ENCODE peak calls at places on chromosomes 3 and 15, in seven cellular contexts. W is CD14-positive monocyte; H is GM23338; I is brain microvascular endothelial cell; P is GM12864; E is activated CD8-positive, alpha-beta T cell treated with anti-CD3 and anti-CD28 coated beads for 36 hours; T is Peyer's patch. N is an unnamed sample.
A peak's percentile ranks its signal among the peaks of the same experiment; 100 is the strongest.

GRCh38 chr3:144557515-144557914 is 585.9 kb downstream of the DIPK2A start:
- DNase-seq in W (no peak), H (no peak), I (no peak), P (no peak), E (no peak), T (no peak), N (no peak)

GRCh38 chr3:49175530-49175929 is 4.1 kb downstream of the KLHDC8B start:
- DNase-seq in W (no peak), H (no peak), I (no peak), P (no peak), E (no peak), T (no peak), N (no peak)

GRCh38 chr3:171643033-171643432 is 167.2 kb downstream of the PLD1 start:
- DNase-seq in W (no peak), H (no peak), I (no peak), P (no peak), E (no peak), T (no peak), N (no peak)

GRCh38 chr15:61201322-61201721 is 27.8 kb downstream of the RORA start:
- DNase-seq in W (no peak), H (no peak), I (no peak), P (no peak), E (no peak), T (no peak), N (no peak)

GRCh38 chr15:53791616-53792015 is 32.2 kb upstream of the WDR72 start:
- DNase-seq in W (no peak), H (no peak), I (no peak), P (no peak), E (no peak), T (no peak), N (no peak)

GRCh38 chr15:90101130-90101968 is 919 bp downstream of the IDH2 start:
- DNase-seq in W (no peak), H (peak; percentile 87), I (no peak), P (no peak), E (peak; percentile 57), T (peak; percentile 65), N (peak; percentile 73)

GRCh38 chr3:126907557-126907956 is 75.4 kb upstream of the PLXNA1 start:
- DNase-seq in W (no peak), H (no peak), I (no peak), P (no peak), E (no peak), T (no peak), N (no peak)

GRCh38 chr3:3027976-3028567 is 82.1 kb downstream of the IL5RA start:
- DNase-seq in W (no peak), H (no peak), I (no peak), P (peak; percentile 4), E (no peak), T (no peak), N (peak; percentile 48)

GRCh38 chr15:60052796-60053195 is 48.7 kb downstream of the FOXB1 start:
- DNase-seq in W (no peak), H (no peak), I (no peak), P (no peak), E (no peak), T (no peak), N (no peak)

GRCh38 chr15:82543155-82543554 is 2.9 kb upstream of the RPS17 start:
- DNase-seq in W (no peak), H (peak; percentile 71), I (peak; percentile 84), P (no peak), E (no peak), T (no peak), N (no peak)

GRCh38 chr3:49271047-49271446 is 6.0 kb downstream of the C3orf62 start:
- DNase-seq in W (no peak), H (no peak), I (no peak), P (no peak), E (no peak), T (no peak), N (no peak)

GRCh38 chr3:165195628-165196576 is at the start of gene SLITRK3:
- DNase-seq in W (no peak), H (peak; percentile 60), I (no peak), P (no peak), E (no peak), T (peak; percentile 52), N (peak; percentile 31)

GRCh38 chr3:62686916-62687315 is 188.3 kb downstream of the CADPS start:
- DNase-seq in W (no peak), H (no peak), I (no peak), P (no peak), E (no peak), T (no peak), N (no peak)

GRCh38 chr15:36468746-36469145 is 110.7 kb upstream of the CDIN1 start:
- DNase-seq in W (no peak), H (no peak), I (peak; percentile 9), P (no peak), E (no peak), T (no peak), N (no peak)

GRCh38 chr15:66404532-66404931 is 17.8 kb downstream of the MAP2K1 start:
- DNase-seq in W (no peak), H (peak; percentile 95), I (no peak), P (no peak), E (no peak), T (no peak), N (no peak)

GRCh38 chr3:9009976-9010545 is 46.8 kb upstream of the RAD18 start:
- DNase-seq in W (no peak), H (no peak), I (no peak), P (no peak), E (no peak), T (no peak), N (no peak)

GRCh38 chr3:14282001-14282705 is 103.5 kb downstream of the LSM3 start:
- DNase-seq in W (no peak), H (no peak), I (no peak), P (no peak), E (no peak), T (peak; percentile 14), N (no peak)

GRCh38 chr15:90674476-90674875 is 42.7 kb upstream of the BLM start:
- DNase-seq in W (no peak), H (no peak), I (no peak), P (no peak), E (no peak), T (no peak), N (no peak)

GRCh38 chr15:90597477-90598052 is 67.8 kb downstream of the CRTC3 start:
- DNase-seq in W (no peak), H (no peak), I (no peak), P (peak; percentile 77), E (no peak), T (no peak), N (peak; percentile 59)

GRCh38 chr3:10337323-10338163 is 16.6 kb upstream of the SEC13 start:
- DNase-seq in W (no peak), H (no peak), I (no peak), P (no peak), E (no peak), T (no peak), N (peak; percentile 32)
- TF ChIP-seq CTCF in W (no peak), H (peak; percentile 36), I (no peak), P (no peak), E (no peak), T (no peak), N (no peak)

DNA sequence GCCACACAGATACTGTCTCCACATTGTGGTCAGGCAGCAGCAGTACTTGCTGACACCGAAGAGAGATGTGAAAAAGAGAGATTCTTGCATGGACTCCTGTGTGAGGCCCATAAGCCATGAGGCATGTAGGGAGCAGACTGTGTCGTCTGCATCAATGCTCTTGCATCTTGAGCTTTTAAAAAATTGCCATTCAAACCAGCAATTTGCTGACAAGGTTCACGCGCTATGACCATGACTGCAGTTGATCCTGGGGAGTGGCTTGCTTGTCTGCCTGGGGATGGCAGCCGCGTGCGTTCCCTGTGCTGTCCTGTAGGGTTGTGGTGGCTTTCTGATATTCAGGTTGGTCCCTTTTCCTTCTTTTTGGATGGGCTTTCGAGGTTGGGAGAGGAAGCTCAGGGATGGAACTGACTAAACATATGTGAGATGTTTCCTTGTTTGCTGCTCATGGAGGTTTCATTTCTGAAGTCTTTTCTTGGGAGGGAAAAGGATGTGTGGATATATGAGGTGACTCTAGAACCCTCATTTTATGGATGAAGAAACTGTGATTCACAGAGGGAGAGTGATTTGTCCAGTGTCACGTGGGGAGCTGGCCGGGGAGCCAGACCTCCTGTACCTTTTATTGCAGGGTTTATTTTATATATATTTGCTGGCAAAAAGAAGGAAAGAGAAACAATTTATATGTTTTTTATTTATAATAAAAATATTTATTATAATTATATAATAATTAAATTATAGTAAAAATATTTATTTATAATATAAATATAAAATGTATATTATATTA is 48.6 kb downstream of the LPP start:
- DNase-seq in W (no peak), H (peak; percentile 65), I (no peak), P (no peak), E (peak; percentile 37), T (no peak), N (no peak)
- TF ChIP-seq CTCF in W (no peak), H (no peak), I (peak; percentile 8), P (peak; percentile 11), E (no peak), T (no peak), N (no peak)

GRCh38 chr3:52057806-52058099 is 1.4 kb upstream of the DUSP7 start:
- DNase-seq in W (no peak), H (no peak), I (no peak), P (no peak), E (no peak), T (no peak), N (no peak)

GRCh38 chr3:52054689-52055511 is 1.5 kb downstream of the DUSP7 start:
- DNase-seq in W (no peak), H (peak; percentile 62), I (no peak), P (no peak), E (peak; percentile 51), T (no peak), N (no peak)

GRCh38 chr3:52056521-52056967 is at the start of gene DUSP7:
- DNase-seq in W (no peak), H (peak; percentile 72), I (no peak), P (no peak), E (peak; percentile 72), T (peak; percentile 84), N (peak; percentile 85)

GRCh38 chr3:52056968-52057805 is 816 bp upstream of the DUSP7 start:
- DNase-seq in W (peak; percentile 99), H (peak; percentile 98), I (peak; percentile 99), P (peak; percentile 94), E (peak; percentile 100), T (peak; percentile 100), N (peak; percentile 99)

DNA sequence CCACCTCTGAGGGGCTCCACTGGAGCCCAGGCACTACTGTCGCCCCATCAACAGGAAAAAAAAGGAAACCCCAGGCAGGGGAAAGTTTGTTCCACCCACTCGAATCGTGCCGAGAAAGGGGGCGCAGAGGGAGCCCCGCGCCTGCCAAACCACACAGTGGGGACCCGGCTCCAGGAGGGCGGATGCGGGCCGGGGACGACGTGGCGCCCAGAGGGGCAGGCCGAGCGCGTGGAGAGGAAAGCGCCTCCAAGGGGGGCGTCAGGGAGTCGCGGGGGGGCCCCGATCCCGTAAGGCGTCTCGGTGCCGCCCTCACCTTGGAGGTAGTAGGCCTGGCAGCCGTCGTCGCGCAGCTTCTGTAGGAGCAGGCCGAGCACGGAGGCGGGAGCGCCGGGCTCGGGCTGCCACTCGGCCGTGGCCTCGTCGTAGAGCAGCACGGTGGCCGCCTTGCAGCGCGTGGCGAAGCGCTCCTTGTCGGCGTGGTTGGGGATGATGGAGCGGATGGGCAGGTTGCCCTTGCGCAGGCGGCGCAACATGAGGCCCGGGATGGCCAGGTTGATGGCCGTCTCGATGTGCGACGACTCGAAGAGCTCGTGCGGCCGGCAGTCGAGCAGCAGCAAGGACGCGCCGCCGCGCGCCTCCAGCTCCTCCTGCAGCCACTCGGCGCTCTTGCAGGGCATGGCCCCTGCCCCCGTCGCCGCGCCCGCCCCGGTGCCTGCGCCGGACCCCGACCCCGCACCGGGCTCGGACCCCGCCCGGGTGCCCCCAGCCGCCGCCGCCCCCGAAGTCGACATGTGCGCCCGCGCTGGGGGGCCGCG is 627 bp downstream of the DUSP7 start:
- DNase-seq in W (no peak), H (peak; percentile 81), I (no peak), P (no peak), E (peak; percentile 61), T (peak; percentile 75), N (peak; percentile 72)
- TF ChIP-seq CTCF in W (no peak), H (peak; percentile 23), I (peak; percentile 16), P (peak; percentile 27), E (no peak), T (peak; percentile 26), N (no peak)

GRCh38 chr15:58593870-58594269 is 155.6 kb downstream of the ADAM10 start:
- DNase-seq in W (no peak), H (no peak), I (no peak), P (peak; percentile 12), E (no peak), T (no peak), N (no peak)
- TF ChIP-seq CTCF in W (no peak), H (no peak), I (no peak), P (no peak), E (no peak), T (no peak), N (no peak)

N was measured in GM13976.